ENCODE peak calls at places on chromosome 5, in ten cellular contexts. Y is CD4-positive, alpha-beta T cell; C is transverse colon; X is EL; F is dorsolateral prefrontal cortex; L is uterus; G is astrocyte of the spinal cord; H is stomach; K is NCI-H82; M is non-pigmented ciliary epithelial cell. E is an unnamed sample.

GRCh38 chr5:180860887-180861822 is at the start of gene ZFP62:
- DNase-seq in C (peak; percentile 94), L (peak; percentile 82), K (peak; percentile 94), M (peak; percentile 43), G (peak; percentile 94), H (peak; percentile 93), Y (peak; percentile 84), X (peak; percentile 90), F (peak; percentile 88), E (peak; percentile 99)

GRCh38 chr5:13510616-13511015 is 433.9 kb downstream of the DNAH5 start:
- DNase-seq in H (no peak), G (no peak), L (no peak), Y (no peak), K (no peak), X (no peak), C (no peak), M (no peak), F (no peak), E (no peak)

GRCh38 chr5:143596500-143596820 is 193.0 kb upstream of the NR3C1 start:
- DNase-seq in Y (no peak), G (no peak), K (no peak), F (no peak), M (no peak), L (no peak), C (no peak), X (no peak), H (no peak), E (no peak)

GRCh38 chr5:81235287-81236072 is 2.4 kb downstream of the CKMT2 start:
- DNase-seq in M (no peak), C (no peak), G (no peak), F (peak; percentile 66), X (no peak), L (peak; percentile 46), H (no peak), Y (no peak), K (no peak), E (no peak)

GRCh38 chr5:33231935-33232334 is 208.8 kb upstream of the TARS1 start:
- DNase-seq in G (no peak), F (no peak), H (no peak), Y (no peak), M (peak; percentile 10), C (no peak), K (no peak), X (peak; percentile 52), L (no peak), E (no peak)

GRCh38 chr5:111224561-111224989 is 391 bp downstream of the CAMK4 start:
- DNase-seq in F (no peak), Y (no peak), K (peak; percentile 55), M (no peak), X (no peak), H (no peak), L (no peak), G (no peak), C (no peak), E (no peak)

GRCh38 chr5:149404746-149405549 is 25.9 kb upstream of the IL17B start:
- DNase-seq in L (peak; percentile 62), M (no peak), X (peak; percentile 93), Y (no peak), C (no peak), F (no peak), H (no peak), G (peak; percentile 84), K (no peak), E (no peak)

GRCh38 chr5:126499742-126500396 is 76.7 kb downstream of the GRAMD2B start:
- DNase-seq in F (no peak), H (no peak), Y (no peak), L (no peak), X (peak; percentile 44), C (no peak), M (no peak), G (no peak), K (peak; percentile 48), E (no peak)

GRCh38 chr5:65198777-65199120 is 283.0 kb downstream of the ADAMTS6 start:
- DNase-seq in M (peak; percentile 100), H (no peak), F (no peak), X (peak; percentile 99), Y (no peak), G (peak; percentile 97), L (no peak), K (no peak), C (no peak), E (no peak)

GRCh38 chr5:134079748-134080581 is 34.5 kb upstream of the TCF7 start:
- DNase-seq in C (no peak), H (no peak), F (no peak), G (no peak), K (no peak), L (no peak), Y (peak; percentile 73), X (no peak), M (no peak), E (no peak)

E was measured in pancreas.